ENCODE peak calls at places on chromosomes 4 and X, in seven cellular contexts. L is adrenal gland, M is stomach, B is breast epithelium, J is body of pancreas, P is heart left ventricle, I is testis. T is an unnamed sample.
A peak's percentile ranks its signal among the peaks of the same experiment; 100 is the strongest.

GRCh38 chr4:183989931-183990330 is 84.8 kb downstream of the STOX2 start:
- DNase-seq in I (no peak), P (no peak), L (no peak), M (no peak), B (no peak), J (no peak), T (no peak)

GRCh38 chr4:8192748-8193738 is 6.0 kb upstream of the SH3TC1 start:
- DNase-seq in L (peak; percentile 49), M (peak; percentile 82), B (no peak), J (peak; percentile 85), I (peak; percentile 75), P (peak; percentile 67), T (no peak)

GRCh38 chrX:7972586-7972985 is 45.4 kb upstream of the PNPLA4 start:
- DNase-seq in M (no peak), P (no peak), J (no peak), B (no peak), L (peak; percentile 32), I (peak; percentile 26), T (no peak)

GRCh38 chr4:173288296-173288695 is 45.9 kb downstream of the HMGB2 start:
- DNase-seq in M (peak; percentile 68), B (peak; percentile 27), I (peak; percentile 94), P (peak; percentile 69), J (peak; percentile 56), L (peak; percentile 54), T (no peak)

GRCh38 chr4:107069049-107069448 is 32.9 kb upstream of the DKK2 start:
- DNase-seq in B (no peak), I (no peak), J (no peak), M (no peak), L (no peak), P (no peak), T (no peak)

GRCh38 chrX:140087865-140088264 is 122.5 kb upstream of the CXorf66 start:
- DNase-seq in I (no peak), P (no peak), L (no peak), M (no peak), B (no peak), J (no peak), T (no peak)

GRCh38 chrX:101079223-101079622 is 544 bp downstream of the TMEM35A start:
- DNase-seq in M (no peak), B (no peak), I (no peak), L (no peak), J (no peak), P (no peak), T (no peak)

GRCh38 chr4:80876810-80877209 is 153.7 kb upstream of the BMP3 start:
- DNase-seq in P (no peak), J (no peak), B (no peak), M (no peak), I (no peak), L (no peak), T (no peak)

GRCh38 chr4:155353923-155354540 is 22.7 kb downstream of the MAP9 start:
- DNase-seq in M (peak; percentile 71), L (peak; percentile 68), I (peak; percentile 91), J (peak; percentile 74), B (no peak), P (peak; percentile 60), T (peak; percentile 75)

GRCh38 chr4:27000122-27000521 is 139.5 kb downstream of the STIM2 start:
- DNase-seq in J (no peak), B (no peak), M (no peak), L (no peak), I (no peak), P (no peak), T (no peak)

GRCh38 chr4:1298461-1298860 is 8.8 kb downstream of the MAEA start:
- DNase-seq in M (no peak), B (no peak), P (no peak), J (no peak), L (no peak), I (no peak), T (no peak)

GRCh38 chr4:26729027-26729426 is 131.6 kb upstream of the STIM2 start:
- DNase-seq in B (no peak), I (no peak), P (no peak), J (no peak), M (no peak), L (no peak), T (no peak)

GRCh38 chrX:140040397-140040796 is 75.1 kb upstream of the CXorf66 start:
- DNase-seq in M (no peak), L (peak; percentile 54), J (no peak), I (no peak), P (no peak), B (no peak), T (no peak)

GRCh38 chr4:169881769-169882168 is 124.0 kb upstream of the HPF1 start:
- DNase-seq in J (no peak), L (no peak), P (no peak), B (no peak), I (no peak), M (no peak), T (no peak)

GRCh38 chrX:4547218-4547836 is 833.9 kb upstream of the PRKX start:
- DNase-seq in P (no peak), L (peak; percentile 30), M (peak; percentile 65), J (peak; percentile 36), I (peak; percentile 41), B (no peak), T (peak; percentile 40)

GRCh38 chr4:37666625-37667071 is 19.5 kb downstream of the RELL1 start:
- DNase-seq in J (peak; percentile 43), M (peak; percentile 77), I (peak; percentile 31), P (no peak), B (peak; percentile 42), L (peak; percentile 47), T (no peak)

GRCh38 chr4:54229631-54230478 is 762 bp downstream of the PDGFRA start:
- DNase-seq in M (no peak), I (no peak), L (no peak), P (no peak), B (peak; percentile 36), J (no peak), T (peak; percentile 58)

GRCh38 chr4:77001907-77002306 is 52.4 kb downstream of the SEPTIN11 start:
- DNase-seq in B (no peak), J (no peak), P (no peak), L (no peak), M (no peak), I (no peak), T (no peak)

GRCh38 chrX:84197550-84197949 is 9.6 kb upstream of the RPS6KA6 start:
- DNase-seq in M (no peak), P (no peak), I (no peak), B (no peak), J (no peak), L (no peak), T (no peak)

GRCh38 chr4:27929141-27929540 is 1068.5 kb downstream of the STIM2 start:
- DNase-seq in I (no peak), P (no peak), B (no peak), L (no peak), M (no peak), J (no peak), T (no peak)

GRCh38 chr4:169900241-169900845 is 125.9 kb downstream of the MFAP3L start:
- DNase-seq in B (no peak), I (no peak), P (no peak), L (no peak), M (no peak), J (no peak), T (no peak)

GRCh38 chr4:186728631-186729271 is 5.1 kb upstream of the FAT1 start:
- DNase-seq in I (no peak), L (no peak), B (no peak), M (no peak), J (no peak), P (no peak), T (no peak)

GRCh38 chrX:154048398-154048797 is 28.7 kb upstream of the IRAK1 start:
- DNase-seq in L (peak; percentile 53), I (no peak), P (no peak), M (no peak), B (no peak), J (no peak), T (no peak)
- H3K4me1 ChIP-seq in L (peaks cover 42% of the 10 kb centered on the region), I (peaks cover 39% of the 10 kb centered on the region), P (peaks cover 76% of the 10 kb centered on the region), M (peaks cover 84% of the 10 kb centered on the region), B (peaks cover 14% of the 10 kb centered on the region), J (peaks cover 46% of the 10 kb centered on the region), T (peaks cover 31% of the 10 kb centered on the region)

GRCh38 chrX:30885136-30885535 is 3.9 kb downstream of the TAB3 start:
- DNase-seq in M (no peak), B (no peak), J (no peak), P (no peak), I (no peak), L (no peak), T (no peak)

GRCh38 chrX:30889147-30890125 is at the start of gene TAB3:
- DNase-seq in P (peak; percentile 96), L (peak; percentile 97), I (peak; percentile 96), B (peak; percentile 94), J (peak; percentile 97), M (peak; percentile 96), T (peak; percentile 94)

GRCh38 chrX:30887288-30887687 is 1.8 kb downstream of the TAB3 start:
- DNase-seq in J (no peak), P (no peak), M (no peak), L (no peak), B (no peak), I (no peak), T (no peak)

GRCh38 chrX:30888526-30889146 is 418 bp downstream of the TAB3 start:
- DNase-seq in P (no peak), L (peak; percentile 17), M (no peak), B (no peak), I (no peak), J (no peak), T (no peak)

DNA sequence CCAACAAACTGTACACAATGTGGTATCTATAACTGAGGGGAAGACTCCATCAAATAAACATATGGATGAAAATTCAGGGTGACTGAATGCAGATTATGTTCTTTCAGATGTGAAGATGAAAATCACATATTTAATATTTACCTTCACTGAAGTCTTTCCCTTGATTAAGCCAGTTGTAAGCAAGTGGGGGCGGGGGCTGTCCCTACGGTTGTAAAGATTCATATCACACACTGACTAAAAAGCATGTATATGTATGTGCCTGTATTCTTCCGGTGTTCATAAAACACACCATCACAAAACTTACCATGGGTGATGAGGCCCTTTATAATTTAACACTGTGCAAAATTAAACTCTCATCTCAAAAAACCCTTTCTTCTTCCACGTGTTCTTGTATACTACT is 1.3 kb downstream of the TAB3 start:
- DNase-seq in L (no peak), M (no peak), I (no peak), J (no peak), P (no peak), B (no peak), T (no peak)
- H3K4me3 ChIP-seq in L (no peak overlapping the region), M (no peak overlapping the region), I (no peak overlapping the region), J (peak overlapping the region; percentile 18), P (peak overlapping the region; percentile 72), B (peak overlapping the region; percentile 77), T (peak overlapping the region; percentile 80)

GRCh38 chrX:75226280-75226679 is 47.6 kb upstream of the UPRT start:
- DNase-seq in L (no peak), I (no peak), M (no peak), J (no peak), P (no peak), B (no peak), T (no peak)

GRCh38 chrX:75228854-75229253 is 45.0 kb upstream of the UPRT start:
- DNase-seq in M (no peak), P (no peak), J (no peak), B (no peak), L (no peak), I (no peak), T (no peak)

GRCh38 chrX:75229774-75230173 is 44.1 kb upstream of the UPRT start:
- DNase-seq in I (no peak), M (no peak), P (no peak), J (no peak), B (no peak), L (no peak), T (no peak)

GRCh38 chrX:75230296-75230695 is 43.6 kb upstream of the UPRT start:
- DNase-seq in J (no peak), L (no peak), P (no peak), M (no peak), B (no peak), I (no peak), T (no peak)
- TF ChIP-seq POLR2A in J (no peak), L (no peak), P (no peak), M (no peak), B (no peak), I (no peak), T (no peak)

GRCh38 chr4:147790412-147790811 is 58.5 kb downstream of the ARHGAP10 start:
- DNase-seq in P (no peak), B (no peak), I (no peak), J (peak; percentile 35), L (no peak), M (no peak), T (no peak)
- H3K4me1 ChIP-seq in P (peaks cover 82% of the 10 kb centered on the region), B (no peaks in the 10 kb centered on the region), I (peaks cover 30% of the 10 kb centered on the region), J (peaks cover 38% of the 10 kb centered on the region), L (peaks cover 52% of the 10 kb centered on the region), M (peaks cover 98% of the 10 kb centered on the region), T (peaks cover 28% of the 10 kb centered on the region)